ENCODE peak calls at places on chromosome 7, in eight cellular contexts. One of them, this sample, is unnamed.

GRCh38 chr7:46173526-46174191 is 252.6 kb upstream of the IGFBP3 start:
- DNase-seq in ELF-1: no peak
- DNase-seq in EH: peak
- DNase-seq in foreskin fibroblast: peak
- DNase-seq in AG08395: peak
- DNase-seq in T-helper 17 cell: no peak
- DNase-seq in stimulated activated CD4-positive, alpha-beta T cell treated with anti-CD3 and anti-CD28 coated beads, Interleukin-4, amount 100 ng/mL, for 48 hours: no peak
- DNase-seq in EL: no peak
- DNase-seq in this sample: no peak

GRCh38 chr7:150404172-150404784 is 25.1 kb downstream of the ZNF775 start:
- DNase-seq in EL: no peak
- DNase-seq in ELF-1: no peak
- DNase-seq in EH: no peak
- DNase-seq in stimulated activated CD4-positive, alpha-beta T cell treated with anti-CD3 and anti-CD28 coated beads, Interleukin-4, amount 100 ng/mL, for 48 hours: no peak
- DNase-seq in foreskin fibroblast: no peak
- DNase-seq in T-helper 17 cell: no peak
- DNase-seq in AG08395: no peak
- DNase-seq in this sample: no peak

GRCh38 chr7:107592361-107593024 is 12.4 kb downstream of the BCAP29 start:
- DNase-seq in T-helper 17 cell: no peak
- DNase-seq in EH: peak
- DNase-seq in AG08395: no peak
- DNase-seq in EL: peak
- DNase-seq in ELF-1: no peak
- DNase-seq in stimulated activated CD4-positive, alpha-beta T cell treated with anti-CD3 and anti-CD28 coated beads, Interleukin-4, amount 100 ng/mL, for 48 hours: no peak
- DNase-seq in foreskin fibroblast: peak
- DNase-seq in this sample: no peak

GRCh38 chr7:69934475-69934903 is 336.2 kb downstream of the AUTS2 start:
- DNase-seq in ELF-1: no peak
- DNase-seq in foreskin fibroblast: no peak
- DNase-seq in EH: no peak
- DNase-seq in T-helper 17 cell: no peak
- DNase-seq in EL: no peak
- DNase-seq in AG08395: no peak
- DNase-seq in stimulated activated CD4-positive, alpha-beta T cell treated with anti-CD3 and anti-CD28 coated beads, Interleukin-4, amount 100 ng/mL, for 48 hours: no peak
- DNase-seq in this sample: no peak

GRCh38 chr7:1425292-1426136 is 33.8 kb downstream of the MICALL2 start:
- DNase-seq in EH: peak
- DNase-seq in T-helper 17 cell: no peak
- DNase-seq in EL: no peak
- DNase-seq in foreskin fibroblast: peak
- DNase-seq in stimulated activated CD4-positive, alpha-beta T cell treated with anti-CD3 and anti-CD28 coated beads, Interleukin-4, amount 100 ng/mL, for 48 hours: no peak
- DNase-seq in ELF-1: peak
- DNase-seq in AG08395: peak
- DNase-seq in this sample: peak

GRCh38 chr7:108368466-108368865 is 87.8 kb downstream of the NRCAM start:
- DNase-seq in foreskin fibroblast: peak
- DNase-seq in EL: no peak
- DNase-seq in ELF-1: no peak
- DNase-seq in EH: no peak
- DNase-seq in AG08395: no peak
- DNase-seq in stimulated activated CD4-positive, alpha-beta T cell treated with anti-CD3 and anti-CD28 coated beads, Interleukin-4, amount 100 ng/mL, for 48 hours: no peak
- DNase-seq in T-helper 17 cell: no peak
- DNase-seq in this sample: no peak

GRCh38 chr7:959271-959670 is 4.8 kb upstream of the ADAP1 start:
- DNase-seq in T-helper 17 cell: no peak
- DNase-seq in EH: no peak
- DNase-seq in EL: no peak
- DNase-seq in stimulated activated CD4-positive, alpha-beta T cell treated with anti-CD3 and anti-CD28 coated beads, Interleukin-4, amount 100 ng/mL, for 48 hours: no peak
- DNase-seq in foreskin fibroblast: no peak
- DNase-seq in AG08395: no peak
- DNase-seq in ELF-1: no peak
- DNase-seq in this sample: no peak

GRCh38 chr7:157077986-157078644 is 60.6 kb upstream of the UBE3C start:
- DNase-seq in EH: peak
- DNase-seq in AG08395: peak
- DNase-seq in foreskin fibroblast: peak
- DNase-seq in T-helper 17 cell: no peak
- DNase-seq in ELF-1: peak
- DNase-seq in EL: peak
- DNase-seq in stimulated activated CD4-positive, alpha-beta T cell treated with anti-CD3 and anti-CD28 coated beads, Interleukin-4, amount 100 ng/mL, for 48 hours: no peak
- DNase-seq in this sample: no peak

GRCh38 chr7:130275826-130276291 is 9.2 kb downstream of the CPA2 start:
- DNase-seq in foreskin fibroblast: no peak
- DNase-seq in ELF-1: no peak
- DNase-seq in AG08395: no peak
- DNase-seq in stimulated activated CD4-positive, alpha-beta T cell treated with anti-CD3 and anti-CD28 coated beads, Interleukin-4, amount 100 ng/mL, for 48 hours: no peak
- DNase-seq in EL: peak
- DNase-seq in EH: peak
- DNase-seq in T-helper 17 cell: no peak
- DNase-seq in this sample: no peak

GRCh38 chr7:136062625-136063336 is 85.6 kb upstream of the MTPN start:
- DNase-seq in stimulated activated CD4-positive, alpha-beta T cell treated with anti-CD3 and anti-CD28 coated beads, Interleukin-4, amount 100 ng/mL, for 48 hours: no peak
- DNase-seq in AG08395: no peak
- DNase-seq in foreskin fibroblast: no peak
- DNase-seq in EL: no peak
- DNase-seq in EH: no peak
- DNase-seq in T-helper 17 cell: no peak
- DNase-seq in ELF-1: no peak
- DNase-seq in this sample: no peak

GRCh38 chr7:69896100-69896499 is 297.8 kb downstream of the AUTS2 start:
- DNase-seq in EL: no peak
- DNase-seq in ELF-1: peak
- DNase-seq in T-helper 17 cell: no peak
- DNase-seq in stimulated activated CD4-positive, alpha-beta T cell treated with anti-CD3 and anti-CD28 coated beads, Interleukin-4, amount 100 ng/mL, for 48 hours: no peak
- DNase-seq in AG08395: peak
- DNase-seq in foreskin fibroblast: no peak
- DNase-seq in EH: no peak
- DNase-seq in this sample: no peak

GRCh38 chr7:99326408-99326782 is 697 bp downstream of the ARPC1A start:
- DNase-seq in stimulated activated CD4-positive, alpha-beta T cell treated with anti-CD3 and anti-CD28 coated beads, Interleukin-4, amount 100 ng/mL, for 48 hours: no peak
- DNase-seq in T-helper 17 cell: no peak
- DNase-seq in AG08395: no peak
- DNase-seq in foreskin fibroblast: no peak
- DNase-seq in EH: peak
- DNase-seq in ELF-1: no peak
- DNase-seq in EL: no peak
- DNase-seq in this sample: no peak

GRCh38 chr7:80643336-80643925 is 5.0 kb downstream of the CD36 start:
- DNase-seq in ELF-1: no peak
- DNase-seq in EH: peak
- DNase-seq in AG08395: no peak
- DNase-seq in foreskin fibroblast: no peak
- DNase-seq in stimulated activated CD4-positive, alpha-beta T cell treated with anti-CD3 and anti-CD28 coated beads, Interleukin-4, amount 100 ng/mL, for 48 hours: no peak
- DNase-seq in T-helper 17 cell: no peak
- DNase-seq in EL: peak
- DNase-seq in this sample: no peak

GRCh38 chr7:94562525-94562924 is 52.9 kb downstream of the CASD1 start:
- DNase-seq in AG08395: no peak
- DNase-seq in foreskin fibroblast: peak
- DNase-seq in stimulated activated CD4-positive, alpha-beta T cell treated with anti-CD3 and anti-CD28 coated beads, Interleukin-4, amount 100 ng/mL, for 48 hours: no peak
- DNase-seq in EH: no peak
- DNase-seq in ELF-1: no peak
- DNase-seq in EL: peak
- DNase-seq in T-helper 17 cell: no peak
- DNase-seq in this sample: no peak

GRCh38 chr7:39838326-39838725 is 111.7 kb upstream of the CDK13 start:
- DNase-seq in ELF-1: no peak
- DNase-seq in stimulated activated CD4-positive, alpha-beta T cell treated with anti-CD3 and anti-CD28 coated beads, Interleukin-4, amount 100 ng/mL, for 48 hours: no peak
- DNase-seq in EH: peak
- DNase-seq in T-helper 17 cell: no peak
- DNase-seq in EL: peak
- DNase-seq in foreskin fibroblast: peak
- DNase-seq in AG08395: no peak
- DNase-seq in this sample: no peak

GRCh38 chr7:103640031-103640779 is 194.2 kb upstream of the SLC26A5 start:
- DNase-seq in T-helper 17 cell: no peak
- DNase-seq in EH: peak
- DNase-seq in EL: peak
- DNase-seq in ELF-1: no peak
- DNase-seq in stimulated activated CD4-positive, alpha-beta T cell treated with anti-CD3 and anti-CD28 coated beads, Interleukin-4, amount 100 ng/mL, for 48 hours: no peak
- DNase-seq in foreskin fibroblast: peak
- DNase-seq in AG08395: peak
- DNase-seq in this sample: no peak

GRCh38 chr7:40000734-40001315 is 50.8 kb downstream of the CDK13 start:
- DNase-seq in EL: peak
- DNase-seq in T-helper 17 cell: no peak
- DNase-seq in ELF-1: no peak
- DNase-seq in EH: peak
- DNase-seq in foreskin fibroblast: peak
- DNase-seq in AG08395: no peak
- DNase-seq in stimulated activated CD4-positive, alpha-beta T cell treated with anti-CD3 and anti-CD28 coated beads, Interleukin-4, amount 100 ng/mL, for 48 hours: no peak
- DNase-seq in this sample: no peak

GRCh38 chr7:95509199-95509598 is 23.5 kb downstream of the ASB4 start:
- DNase-seq in T-helper 17 cell: no peak
- DNase-seq in ELF-1: peak
- DNase-seq in EH: peak
- DNase-seq in stimulated activated CD4-positive, alpha-beta T cell treated with anti-CD3 and anti-CD28 coated beads, Interleukin-4, amount 100 ng/mL, for 48 hours: no peak
- DNase-seq in foreskin fibroblast: no peak
- DNase-seq in AG08395: peak
- DNase-seq in EL: peak
- DNase-seq in this sample: no peak

GRCh38 chr7:2571409-2571808 is 12.6 kb downstream of the IQCE start:
- DNase-seq in ELF-1: no peak
- DNase-seq in AG08395: no peak
- DNase-seq in EH: no peak
- DNase-seq in T-helper 17 cell: no peak
- DNase-seq in EL: no peak
- DNase-seq in foreskin fibroblast: no peak
- DNase-seq in stimulated activated CD4-positive, alpha-beta T cell treated with anti-CD3 and anti-CD28 coated beads, Interleukin-4, amount 100 ng/mL, for 48 hours: no peak
- DNase-seq in this sample: no peak

GRCh38 chr7:151372612-151373265 is 31.1 kb downstream of the NUB1 start:
- DNase-seq in foreskin fibroblast: peak
- DNase-seq in EL: no peak
- DNase-seq in stimulated activated CD4-positive, alpha-beta T cell treated with anti-CD3 and anti-CD28 coated beads, Interleukin-4, amount 100 ng/mL, for 48 hours: no peak
- DNase-seq in ELF-1: no peak
- DNase-seq in T-helper 17 cell: no peak
- DNase-seq in AG08395: no peak
- DNase-seq in EH: no peak
- DNase-seq in this sample: no peak

This sample was measured in GM12891.